ENCODE peak calls at places on chromosomes 7 and 10, in six cellular contexts. B is HT1080; C is naive thymus-derived CD8-positive, alpha-beta T cell; O is NCI-H460; X is Calu3; T is activated CD8-positive, alpha-beta memory T cell treated with anti-CD3 and anti-CD28 coated beads, Interleukin-2, amount 50 U/mL, for 4 hours. D is an unnamed sample.

GRCh38 chr10:95297402-95297801 is 6.6 kb upstream of the PDLIM1 start:
- DNase-seq in B (no peak), C (no peak), O (no peak), X (no peak), T (no peak), D (no peak)

GRCh38 chr7:32179567-32179966 is 109.4 kb upstream of the PDE1C start:
- DNase-seq in B (no peak), C (no peak), O (no peak), X (no peak), T (no peak), D (no peak)

GRCh38 chr7:7510814-7511213 is 24.9 kb downstream of the COL28A1 start:
- DNase-seq in B (no peak), C (no peak), O (no peak), X (no peak), T (no peak), D (no peak)

GRCh38 chr10:17406036-17406834 is 48.2 kb downstream of the ST8SIA6 start:
- DNase-seq in B (no peak), C (no peak), O (no peak), X (no peak), T (no peak), D (no peak)

GRCh38 chr10:78277734-78278404 is 244.2 kb downstream of the RPS24 start:
- DNase-seq in B (peak), C (no peak), O (no peak), X (no peak), T (no peak), D (no peak)

GRCh38 chr7:139995034-139995915 is 67.5 kb downstream of the PARP12 start:
- DNase-seq in B (peak), C (no peak), O (peak), X (no peak), T (no peak), D (no peak)

GRCh38 chr10:33155720-33156638 is 178.5 kb downstream of the NRP1 start:
- DNase-seq in B (peak), C (peak), O (peak), X (peak), T (peak), D (no peak)

GRCh38 chr7:99089914-99090629 is 53.8 kb downstream of the SMURF1 start:
- DNase-seq in B (no peak), C (no peak), O (no peak), X (no peak), T (no peak), D (no peak)

GRCh38 chr7:101817031-101817929 is at the start of gene CUX1:
- DNase-seq in B (no peak), C (peak), O (no peak), X (peak), T (peak), D (no peak)

GRCh38 chr10:103204353-103205255 is 11.5 kb upstream of the NT5C2 start:
- DNase-seq in B (no peak), C (no peak), O (no peak), X (peak), T (no peak), D (no peak)

GRCh38 chr10:119654540-119654939 is 3.4 kb downstream of the BAG3 start:
- DNase-seq in B (peak), C (no peak), O (peak), X (peak), T (no peak), D (no peak)

GRCh38 chr10:105950410-105950809 is 1214.1 kb downstream of the SORCS1 start:
- DNase-seq in B (no peak), C (no peak), O (peak), X (peak), T (no peak), D (no peak)

GRCh38 chr7:141301544-141301943 is 227.7 kb downstream of the TMEM178B start:
- DNase-seq in B (no peak), C (no peak), O (no peak), X (no peak), T (no peak), D (no peak)

GRCh38 chr7:141462958-141463357 is 88.3 kb upstream of the AGK start:
- DNase-seq in B (no peak), C (no peak), O (no peak), X (no peak), T (no peak), D (no peak)

GRCh38 chr7:74002474-74003017 is 25.4 kb upstream of the ELN start:
- DNase-seq in B (peak), C (no peak), O (peak), X (peak), T (no peak), D (peak)

GRCh38 chr10:15419279-15419874 is 48.3 kb upstream of the FAM171A1 start:
- DNase-seq in B (peak), C (peak), O (peak), X (peak), T (peak), D (no peak)

GRCh38 chr7:151885202-151885580 is 8.3 kb upstream of the PRKAG2 start:
- DNase-seq in B (no peak), C (no peak), O (no peak), X (no peak), T (no peak), D (no peak)

GRCh38 chr10:7756360-7756992 is 31.3 kb downstream of the KIN start:
- DNase-seq in B (peak), C (peak), O (peak), X (peak), T (no peak), D (no peak)

GRCh38 chr10:35422236-35422635 is 85.9 kb downstream of the CCNY start:
- DNase-seq in B (peak), C (no peak), O (no peak), X (no peak), T (no peak), D (no peak)

GRCh38 chr10:120514035-120514620 is 57.1 kb downstream of the PLPP4 start:
- DNase-seq in B (no peak), C (no peak), O (peak), X (peak), T (no peak), D (no peak)

GRCh38 chr7:111459757-111460280 is 102.5 kb downstream of the IMMP2L start:
- DNase-seq in B (no peak), C (no peak), O (no peak), X (no peak), T (no peak), D (no peak)

GRCh38 chr7:37342665-37343471 is 105.8 kb downstream of the ELMO1 start:
- DNase-seq in B (peak), C (peak), O (no peak), X (no peak), T (peak), D (peak)

GRCh38 chr7:130409067-130409721 is 28.9 kb downstream of the CPA1 start:
- DNase-seq in B (no peak), C (no peak), O (no peak), X (no peak), T (no peak), D (no peak)

GRCh38 chr7:36810032-36810431 is 85.7 kb upstream of the AOAH start:
- DNase-seq in B (no peak), C (no peak), O (no peak), X (no peak), T (no peak), D (no peak)